ENCODE peak calls at places on chromosomes 2 and 18, in nine cellular contexts. One of them, this sample, is unnamed.

GRCh38 chr2:143171817-143172216 is 42.6 kb downstream of the ARHGAP15 start:
- DNase-seq in cardiac fibroblast: peak
- DNase-seq in lower lobe of right lung: no peak
- DNase-seq in HFF-Myc: no peak
- DNase-seq in astrocyte: no peak
- DNase-seq in WTC11: no peak
- DNase-seq in GM10248: no peak
- DNase-seq in gastrocnemius medialis: no peak
- DNase-seq in mesothelial cell of epicardium: no peak
- DNase-seq in this sample: no peak

GRCh38 chr2:24893934-24894333 is 26.1 kb downstream of the ADCY3 start:
- DNase-seq in cardiac fibroblast: peak
- DNase-seq in lower lobe of right lung: no peak
- DNase-seq in HFF-Myc: no peak
- DNase-seq in astrocyte: peak
- DNase-seq in WTC11: no peak
- DNase-seq in GM10248: no peak
- DNase-seq in gastrocnemius medialis: no peak
- DNase-seq in mesothelial cell of epicardium: no peak
- DNase-seq in this sample: no peak

GRCh38 chr2:212193066-212193465 is 345.5 kb downstream of the ERBB4 start:
- DNase-seq in cardiac fibroblast: no peak
- DNase-seq in lower lobe of right lung: no peak
- DNase-seq in HFF-Myc: no peak
- DNase-seq in astrocyte: no peak
- DNase-seq in WTC11: no peak
- DNase-seq in GM10248: no peak
- DNase-seq in gastrocnemius medialis: no peak
- DNase-seq in mesothelial cell of epicardium: no peak
- DNase-seq in this sample: no peak

GRCh38 chr2:228417526-228417925 is 236.0 kb upstream of the SPHKAP start:
- DNase-seq in cardiac fibroblast: peak
- DNase-seq in lower lobe of right lung: no peak
- DNase-seq in HFF-Myc: peak
- DNase-seq in astrocyte: peak
- DNase-seq in WTC11: no peak
- DNase-seq in GM10248: no peak
- DNase-seq in gastrocnemius medialis: no peak
- DNase-seq in mesothelial cell of epicardium: no peak
- DNase-seq in this sample: no peak

GRCh38 chr2:127641846-127642510 is 4.0 kb upstream of the GPR17 start:
- DNase-seq in cardiac fibroblast: no peak
- DNase-seq in lower lobe of right lung: no peak
- DNase-seq in HFF-Myc: no peak
- DNase-seq in astrocyte: no peak
- DNase-seq in WTC11: no peak
- DNase-seq in GM10248: no peak
- DNase-seq in gastrocnemius medialis: no peak
- DNase-seq in mesothelial cell of epicardium: no peak
- DNase-seq in this sample: no peak

GRCh38 chr2:28530785-28531184 is 34.9 kb downstream of the PLB1 start:
- DNase-seq in cardiac fibroblast: no peak
- DNase-seq in lower lobe of right lung: no peak
- DNase-seq in HFF-Myc: no peak
- DNase-seq in astrocyte: no peak
- DNase-seq in WTC11: no peak
- DNase-seq in GM10248: no peak
- DNase-seq in gastrocnemius medialis: no peak
- DNase-seq in mesothelial cell of epicardium: no peak
- DNase-seq in this sample: no peak

GRCh38 chr18:57710226-57710625 is 88.6 kb upstream of the NARS1 start:
- DNase-seq in cardiac fibroblast: no peak
- DNase-seq in lower lobe of right lung: no peak
- DNase-seq in HFF-Myc: no peak
- DNase-seq in astrocyte: no peak
- DNase-seq in WTC11: no peak
- DNase-seq in GM10248: no peak
- DNase-seq in gastrocnemius medialis: no peak
- DNase-seq in mesothelial cell of epicardium: no peak
- DNase-seq in this sample: no peak

GRCh38 chr18:55414475-55414874 is 173.5 kb downstream of the TCF4 start:
- DNase-seq in cardiac fibroblast: no peak
- DNase-seq in lower lobe of right lung: no peak
- DNase-seq in HFF-Myc: no peak
- DNase-seq in astrocyte: no peak
- DNase-seq in WTC11: no peak
- DNase-seq in GM10248: no peak
- DNase-seq in gastrocnemius medialis: no peak
- DNase-seq in mesothelial cell of epicardium: no peak
- DNase-seq in this sample: no peak

GRCh38 chr18:22173928-22174301 is 4.5 kb downstream of the GATA6 start:
- DNase-seq in cardiac fibroblast: no peak
- DNase-seq in lower lobe of right lung: no peak
- DNase-seq in HFF-Myc: no peak
- DNase-seq in astrocyte: no peak
- DNase-seq in WTC11: no peak
- DNase-seq in GM10248: no peak
- DNase-seq in gastrocnemius medialis: no peak
- DNase-seq in mesothelial cell of epicardium: no peak
- DNase-seq in this sample: no peak

GRCh38 chr2:46493241-46493970 is 14.0 kb downstream of the TMEM247 start:
- DNase-seq in cardiac fibroblast: peak
- DNase-seq in lower lobe of right lung: no peak
- DNase-seq in HFF-Myc: no peak
- DNase-seq in astrocyte: peak
- DNase-seq in WTC11: no peak
- DNase-seq in GM10248: peak
- DNase-seq in gastrocnemius medialis: no peak
- DNase-seq in mesothelial cell of epicardium: no peak
- DNase-seq in this sample: peak

GRCh38 chr2:234135750-234136221 is 85.3 kb downstream of the SPP2 start:
- DNase-seq in cardiac fibroblast: peak
- DNase-seq in lower lobe of right lung: peak
- DNase-seq in HFF-Myc: peak
- DNase-seq in astrocyte: peak
- DNase-seq in WTC11: peak
- DNase-seq in GM10248: peak
- DNase-seq in gastrocnemius medialis: no peak
- DNase-seq in mesothelial cell of epicardium: peak
- DNase-seq in this sample: peak

GRCh38 chr2:128169497-128169896 is 78.5 kb downstream of the UGGT1 start:
- DNase-seq in cardiac fibroblast: peak
- DNase-seq in lower lobe of right lung: no peak
- DNase-seq in HFF-Myc: no peak
- DNase-seq in astrocyte: no peak
- DNase-seq in WTC11: no peak
- DNase-seq in GM10248: no peak
- DNase-seq in gastrocnemius medialis: no peak
- DNase-seq in mesothelial cell of epicardium: no peak
- DNase-seq in this sample: no peak

GRCh38 chr2:44392338-44392943 is 30.7 kb downstream of the CAMKMT start:
- DNase-seq in cardiac fibroblast: peak
- DNase-seq in lower lobe of right lung: no peak
- DNase-seq in HFF-Myc: peak
- DNase-seq in astrocyte: no peak
- DNase-seq in WTC11: peak
- DNase-seq in GM10248: no peak
- DNase-seq in gastrocnemius medialis: no peak
- DNase-seq in mesothelial cell of epicardium: peak
- DNase-seq in this sample: peak

GRCh38 chr2:31962757-31963361 is 47.9 kb downstream of the MEMO1 start:
- DNase-seq in cardiac fibroblast: no peak
- DNase-seq in lower lobe of right lung: no peak
- DNase-seq in HFF-Myc: no peak
- DNase-seq in astrocyte: no peak
- DNase-seq in WTC11: no peak
- DNase-seq in GM10248: no peak
- DNase-seq in gastrocnemius medialis: peak
- DNase-seq in mesothelial cell of epicardium: no peak
- DNase-seq in this sample: no peak

GRCh38 chr2:119649364-119649917 is 29.6 kb upstream of the TMEM177 start:
- DNase-seq in cardiac fibroblast: peak
- DNase-seq in lower lobe of right lung: no peak
- DNase-seq in HFF-Myc: no peak
- DNase-seq in astrocyte: peak
- DNase-seq in WTC11: no peak
- DNase-seq in GM10248: no peak
- DNase-seq in gastrocnemius medialis: no peak
- DNase-seq in mesothelial cell of epicardium: no peak
- DNase-seq in this sample: no peak

GRCh38 chr2:12826781-12827180 is 110.0 kb downstream of the TRIB2 start:
- DNase-seq in cardiac fibroblast: no peak
- DNase-seq in lower lobe of right lung: no peak
- DNase-seq in HFF-Myc: no peak
- DNase-seq in astrocyte: no peak
- DNase-seq in WTC11: no peak
- DNase-seq in GM10248: no peak
- DNase-seq in gastrocnemius medialis: no peak
- DNase-seq in mesothelial cell of epicardium: no peak
- DNase-seq in this sample: no peak

DNA sequence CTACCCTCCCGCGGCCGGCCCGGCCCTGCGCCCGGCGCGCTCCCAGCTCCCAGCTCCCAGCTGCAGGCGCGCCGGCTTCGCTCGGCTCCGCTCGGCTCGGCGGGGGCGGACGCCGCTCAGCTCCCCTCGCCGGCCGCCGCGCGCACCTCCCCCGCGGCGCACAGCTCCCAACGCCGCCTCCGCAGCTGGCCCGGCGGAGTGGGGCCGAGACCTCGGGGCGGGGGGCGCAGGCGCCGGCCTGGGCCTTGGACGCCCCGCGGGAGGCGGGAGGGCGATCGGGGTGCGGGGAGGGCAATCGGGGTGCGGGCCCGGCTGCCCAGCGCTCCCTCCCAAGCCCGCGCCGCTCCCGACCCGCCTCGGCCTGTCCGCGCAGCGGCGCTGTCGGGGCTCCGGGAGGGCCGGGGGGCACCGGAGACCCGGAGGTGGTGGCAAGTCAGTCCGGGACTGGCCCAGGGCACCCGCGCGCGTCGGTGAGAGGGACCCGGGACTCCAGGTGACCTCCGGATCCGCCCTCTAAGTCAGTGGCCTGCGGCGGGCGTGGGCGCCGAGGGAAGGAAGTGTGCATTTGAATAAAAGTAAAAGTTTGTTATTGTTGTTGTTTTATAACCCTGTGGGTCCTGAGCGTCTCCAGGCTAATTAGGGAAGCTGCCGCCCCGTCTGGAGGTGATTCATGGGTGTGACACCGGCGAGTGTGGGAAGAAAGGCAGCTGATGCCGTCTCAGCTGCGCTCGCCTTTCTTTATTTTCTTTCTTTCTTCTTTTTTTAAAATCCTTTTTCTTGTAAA is at the start of gene CRACDL:
- DNase-seq in cardiac fibroblast: peak
- DNase-seq in lower lobe of right lung: no peak
- DNase-seq in HFF-Myc: no peak
- DNase-seq in astrocyte: no peak
- DNase-seq in WTC11: peak
- DNase-seq in GM10248: no peak
- DNase-seq in gastrocnemius medialis: no peak
- DNase-seq in mesothelial cell of epicardium: no peak
- DNase-seq in this sample: peak
- TF ChIP-seq CTCF in cardiac fibroblast: no peak
- TF ChIP-seq CTCF in lower lobe of right lung: no peak
- TF ChIP-seq CTCF in HFF-Myc: no peak
- TF ChIP-seq CTCF in astrocyte: no peak
- TF ChIP-seq CTCF in WTC11: no peak
- TF ChIP-seq CTCF in GM10248: no peak
- TF ChIP-seq CTCF in gastrocnemius medialis: no peak
- TF ChIP-seq CTCF in mesothelial cell of epicardium: no peak
- TF ChIP-seq CTCF in this sample: no peak

GRCh38 chr2:241595600-241596140 is 37.1 kb downstream of the BOK start:
- DNase-seq in cardiac fibroblast: no peak
- DNase-seq in lower lobe of right lung: no peak
- DNase-seq in HFF-Myc: no peak
- DNase-seq in astrocyte: no peak
- DNase-seq in WTC11: peak
- DNase-seq in GM10248: no peak
- DNase-seq in gastrocnemius medialis: no peak
- DNase-seq in mesothelial cell of epicardium: no peak
- DNase-seq in this sample: no peak
- TF ChIP-seq CTCF in cardiac fibroblast: peak
- TF ChIP-seq CTCF in lower lobe of right lung: no peak
- TF ChIP-seq CTCF in HFF-Myc: peak
- TF ChIP-seq CTCF in astrocyte: no peak
- TF ChIP-seq CTCF in WTC11: no peak
- TF ChIP-seq CTCF in GM10248: no peak
- TF ChIP-seq CTCF in gastrocnemius medialis: no peak
- TF ChIP-seq CTCF in mesothelial cell of epicardium: peak
- TF ChIP-seq CTCF in this sample: no peak

DNA sequence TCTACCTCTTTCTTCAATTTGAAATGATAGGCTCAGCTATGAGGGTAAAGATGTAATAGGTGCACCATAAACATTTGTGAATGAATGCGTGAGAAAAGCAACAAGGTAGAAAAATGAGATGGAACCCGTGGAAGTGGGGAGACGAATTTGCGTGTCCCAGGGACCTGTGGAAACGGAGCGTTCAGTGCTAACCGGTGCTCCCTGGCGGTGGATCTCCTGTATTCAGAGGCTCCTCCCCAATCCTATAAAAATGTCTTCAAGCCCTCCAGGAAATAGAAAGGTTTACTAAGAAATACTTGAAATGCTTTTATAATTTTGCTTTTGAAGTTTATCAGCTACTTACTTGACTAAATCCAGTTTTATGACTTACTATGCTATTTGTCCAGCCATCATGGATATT is 62.8 kb upstream of the RBM44 start:
- DNase-seq in cardiac fibroblast: no peak
- DNase-seq in lower lobe of right lung: no peak
- DNase-seq in HFF-Myc: no peak
- DNase-seq in astrocyte: no peak
- DNase-seq in WTC11: no peak
- DNase-seq in GM10248: no peak
- DNase-seq in gastrocnemius medialis: no peak
- DNase-seq in mesothelial cell of epicardium: no peak
- DNase-seq in this sample: no peak
- TF ChIP-seq CTCF in cardiac fibroblast: no peak
- TF ChIP-seq CTCF in lower lobe of right lung: no peak
- TF ChIP-seq CTCF in HFF-Myc: no peak
- TF ChIP-seq CTCF in astrocyte: no peak
- TF ChIP-seq CTCF in WTC11: no peak
- TF ChIP-seq CTCF in GM10248: no peak
- TF ChIP-seq CTCF in gastrocnemius medialis: no peak
- TF ChIP-seq CTCF in mesothelial cell of epicardium: no peak
- TF ChIP-seq CTCF in this sample: no peak

DNA sequence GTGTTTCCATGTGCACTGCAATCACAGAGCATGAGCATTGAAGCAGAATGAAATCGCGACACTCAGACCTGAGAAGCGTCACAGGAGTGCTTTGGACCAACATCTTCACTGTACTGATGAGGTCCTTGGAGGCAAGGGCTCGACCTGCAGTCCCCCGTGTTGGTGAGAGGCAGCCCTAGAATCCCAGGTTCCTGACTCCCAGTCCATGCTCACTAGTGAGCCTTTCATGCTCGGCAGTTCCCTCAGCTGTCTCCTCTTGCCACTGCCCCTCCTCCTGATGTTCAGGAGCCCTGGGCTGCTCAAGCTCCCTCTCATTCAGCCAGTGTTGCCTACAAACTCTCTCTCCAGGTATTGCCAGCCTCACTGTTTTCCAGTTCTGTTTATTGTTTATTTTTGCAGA is 291.4 kb downstream of the DYSF start:
- DNase-seq in cardiac fibroblast: no peak
- DNase-seq in lower lobe of right lung: no peak
- DNase-seq in HFF-Myc: no peak
- DNase-seq in astrocyte: no peak
- DNase-seq in WTC11: no peak
- DNase-seq in GM10248: no peak
- DNase-seq in gastrocnemius medialis: no peak
- DNase-seq in mesothelial cell of epicardium: no peak
- DNase-seq in this sample: peak
- TF ChIP-seq CTCF in cardiac fibroblast: no peak
- TF ChIP-seq CTCF in lower lobe of right lung: no peak
- TF ChIP-seq CTCF in HFF-Myc: no peak
- TF ChIP-seq CTCF in astrocyte: no peak
- TF ChIP-seq CTCF in WTC11: no peak
- TF ChIP-seq CTCF in GM10248: no peak
- TF ChIP-seq CTCF in gastrocnemius medialis: no peak
- TF ChIP-seq CTCF in mesothelial cell of epicardium: no peak
- TF ChIP-seq CTCF in this sample: no peak

This sample was measured in GM20000.